ENCODE peak calls at places on chromosomes 1 and 21, in four cellular contexts. U is stimulated activated CD8-positive, alpha-beta memory T cell treated with anti-CD3 and anti-CD28 coated beads, Interleukin-4, amount 100 ng/mL, for 24 hours; S is left ventricle myocardium inferior; B is natural killer cell. D is an unnamed sample.

GRCh38 chr21:31788581-31788980 is 56.7 kb upstream of the SCAF4 start:
- DNase-seq in U (no peak), S (no peak), B (no peak), D (no peak)

GRCh38 chr1:166174108-166174507 is 7.3 kb upstream of the FAM78B start:
- DNase-seq in U (no peak), S (peak; percentile 77), B (no peak), D (no peak)

GRCh38 chr1:107936498-107937481 is 28.2 kb downstream of the VAV3 start:
- DNase-seq in U (peak; percentile 34), S (no peak), B (peak; percentile 64), D (peak; percentile 72)

GRCh38 chr1:155970531-155971167 is 7.7 kb downstream of the ARHGEF2 start:
- DNase-seq in U (no peak), S (peak; percentile 66), B (no peak), D (no peak)

GRCh38 chr1:9844106-9844505 is 20.3 kb upstream of the CLSTN1 start:
- DNase-seq in U (no peak), S (no peak), B (no peak), D (no peak)

GRCh38 chr1:151939789-151940188 is 30.5 kb upstream of the THEM4 start:
- DNase-seq in U (no peak), S (no peak), B (no peak), D (no peak)

GRCh38 chr1:94883688-94884087 is 43.2 kb downstream of the CNN3 start:
- DNase-seq in U (no peak), S (no peak), B (no peak), D (no peak)

GRCh38 chr1:229621663-229622062 is 4.3 kb downstream of the TAF5L start:
- DNase-seq in U (no peak), S (no peak), B (no peak), D (no peak)

GRCh38 chr1:100438789-100439188 is 86.5 kb downstream of the CDC14A start:
- DNase-seq in U (no peak), S (no peak), B (no peak), D (no peak)

GRCh38 chr1:221284028-221284427 is 404.8 kb downstream of the HLX start:
- DNase-seq in U (no peak), S (no peak), B (no peak), D (peak; percentile 72)

GRCh38 chr1:208803371-208803811 is 559.2 kb upstream of the PLXNA2 start:
- DNase-seq in U (no peak), S (no peak), B (no peak), D (no peak)

GRCh38 chr1:65817891-65818290 is 25.2 kb downstream of the PDE4B start:
- DNase-seq in U (no peak), S (no peak), B (no peak), D (no peak)

GRCh38 chr1:67850611-67851075 is 17.4 kb upstream of the GNG12 start:
- DNase-seq in U (no peak), S (peak; percentile 71), B (no peak), D (peak; percentile 80)

GRCh38 chr1:203137324-203137723 is 9.8 kb downstream of the ADORA1 start:
- DNase-seq in U (no peak), S (no peak), B (no peak), D (no peak)

GRCh38 chr1:22317231-22317919 is 134.3 kb upstream of the ZBTB40 start:
- DNase-seq in U (no peak), S (no peak), B (no peak), D (peak; percentile 18)

GRCh38 chr1:115238336-115239147 is 99.5 kb downstream of the NGF start:
- DNase-seq in U (no peak), S (no peak), B (no peak), D (no peak)

GRCh38 chr1:71737768-71738167 is 544.6 kb downstream of the NEGR1 start:
- DNase-seq in U (no peak), S (no peak), B (no peak), D (no peak)

GRCh38 chr1:75233302-75233929 is 99.2 kb downstream of the LHX8 start:
- DNase-seq in U (no peak), S (no peak), B (no peak), D (peak; percentile 9)

GRCh38 chr1:167229719-167230385 is 9.2 kb downstream of the POU2F1 start:
- DNase-seq in U (no peak), S (no peak), B (no peak), D (no peak)

GRCh38 chr1:110756506-110756905 is 81.8 kb upstream of the KCNA3 start:
- DNase-seq in U (no peak), S (peak; percentile 62), B (no peak), D (no peak)

GRCh38 chr21:45465105-45465504 is 60.1 kb downstream of the COL18A1 start:
- DNase-seq in U (no peak), S (peak; percentile 15), B (no peak), D (no peak)

GRCh38 chr1:78223417-78224215 is 177.8 kb downstream of the GIPC2 start:
- DNase-seq in U (no peak), S (no peak), B (no peak), D (no peak)

GRCh38 chr1:26579662-26580061 is 50.1 kb downstream of the RPS6KA1 start:
- DNase-seq in U (no peak), S (no peak), B (no peak), D (no peak)

GRCh38 chr1:36845802-36846201 is 188.5 kb downstream of the GRIK3 start:
- DNase-seq in U (no peak), S (no peak), B (no peak), D (no peak)

GRCh38 chr1:43316738-43317520 is 16.1 kb downstream of the TIE1 start:
- DNase-seq in U (no peak), S (no peak), B (no peak), D (no peak)

GRCh38 chr1:214187152-214187900 is 93.6 kb upstream of the SMYD2 start:
- DNase-seq in U (no peak), S (no peak), B (no peak), D (no peak)

GRCh38 chr1:118791094-118791691 is 196.9 kb downstream of the TBX15 start:
- DNase-seq in U (no peak), S (no peak), B (no peak), D (no peak)

GRCh38 chr1:116817582-116818064 is 63.4 kb downstream of the CD2 start:
- DNase-seq in U (peak; percentile 67), S (no peak), B (peak; percentile 54), D (peak; percentile 29)

GRCh38 chr1:204337583-204337982 is 22.1 kb downstream of the PLEKHA6 start:
- DNase-seq in U (no peak), S (no peak), B (no peak), D (no peak)

GRCh38 chr1:169483500-169483966 is 2.2 kb downstream of the SLC19A2 start:
- DNase-seq in U (no peak), S (no peak), B (no peak), D (peak; percentile 76)

GRCh38 chr21:17622018-17622417 is 9.3 kb upstream of the BTG3 start:
- DNase-seq in U (no peak), S (no peak), B (no peak), D (no peak)

GRCh38 chr1:68121536-68121935 is 71.1 kb upstream of the DIRAS3 start:
- DNase-seq in U (no peak), S (no peak), B (no peak), D (peak; percentile 40)

GRCh38 chr1:225442156-225442555 is 14.3 kb upstream of the LBR start:
- DNase-seq in U (no peak), S (no peak), B (no peak), D (no peak)

GRCh38 chr1:184408580-184408979 is 21.8 kb downstream of the C1orf21 start:
- DNase-seq in U (no peak), S (no peak), B (no peak), D (peak; percentile 34)

GRCh38 chr1:56675763-56676162 is 30.6 kb downstream of the PRKAA2 start:
- DNase-seq in U (no peak), S (no peak), B (no peak), D (no peak)

GRCh38 chr1:83816836-83817235 is 182.1 kb downstream of the TTLL7 start:
- DNase-seq in U (no peak), S (no peak), B (no peak), D (no peak)

GRCh38 chr1:113086551-113086950 is 13.6 kb downstream of the LRIG2 start:
- DNase-seq in U (no peak), S (no peak), B (no peak), D (no peak)

GRCh38 chr1:1118011-1118892 is 2.4 kb upstream of the C1orf159 start:
- DNase-seq in U (no peak), S (peak; percentile 10), B (no peak), D (no peak)

GRCh38 chr1:59699227-59699847 is 115.4 kb upstream of the HOOK1 start:
- DNase-seq in U (no peak), S (no peak), B (no peak), D (peak; percentile 53)